ENCODE peak calls at places on chromosomes 7 and 10, in seven cellular contexts. P, K, F, I, W, L and O are unnamed samples.

GRCh38 chr7:100247152-100247757 is 27.5 kb downstream of the PVRIG start:
- DNase-seq in P (peak), K (peak), F (no peak), I (no peak), W (peak), L (no peak), O (no peak)

GRCh38 chr7:151452680-151453325 is 12.9 kb upstream of the CRYGN start:
- DNase-seq in P (no peak), K (no peak), F (no peak), I (no peak), W (no peak), L (no peak), O (no peak)

GRCh38 chr7:92955081-92955480 is 118.7 kb upstream of the CDK6 start:
- DNase-seq in P (no peak), K (no peak), F (no peak), I (no peak), W (no peak), L (no peak), O (no peak)

GRCh38 chr7:151157645-151158329 is 9.7 kb downstream of the GBX1 start:
- DNase-seq in P (no peak), K (no peak), F (no peak), I (no peak), W (no peak), L (no peak), O (no peak)

GRCh38 chr10:58641708-58642107 is 129.0 kb downstream of the BICC1 start:
- DNase-seq in P (peak), K (no peak), F (no peak), I (no peak), W (no peak), L (no peak), O (no peak)

GRCh38 chr7:118079369-118079768 is 104.6 kb upstream of the LSM8 start:
- DNase-seq in P (peak), K (no peak), F (no peak), I (no peak), W (no peak), L (no peak), O (no peak)

GRCh38 chr7:92680458-92680857 is 90.3 kb upstream of the FAM133B start:
- DNase-seq in P (peak), K (no peak), F (no peak), I (no peak), W (no peak), L (no peak), O (no peak)

GRCh38 chr7:112495820-112496462 is 15.2 kb downstream of the LSMEM1 start:
- DNase-seq in P (peak), K (peak), F (no peak), I (peak), W (peak), L (no peak), O (peak)

GRCh38 chr10:96501985-96502384 is 11.7 kb downstream of the TLL2 start:
- DNase-seq in P (peak), K (peak), F (no peak), I (no peak), W (no peak), L (no peak), O (no peak)

GRCh38 chr10:133277277-133277992 is 767 bp upstream of the ADAM8 start:
- DNase-seq in P (no peak), K (no peak), F (no peak), I (no peak), W (no peak), L (no peak), O (no peak)

GRCh38 chr10:79038841-79039201 is 29.9 kb upstream of the ZMIZ1 start:
- DNase-seq in P (no peak), K (peak), F (no peak), I (no peak), W (peak), L (no peak), O (peak)

GRCh38 chr10:104330168-104331117 is 7.8 kb downstream of the ITPRIP start:
- DNase-seq in P (peak), K (no peak), F (no peak), I (peak), W (no peak), L (no peak), O (no peak)

GRCh38 chr7:77800158-77800557 is 1.6 kb downstream of the PHTF2 start:
- DNase-seq in P (no peak), K (no peak), F (no peak), I (no peak), W (no peak), L (no peak), O (no peak)

GRCh38 chr10:43082087-43082486 is 5.2 kb downstream of the RET start:
- DNase-seq in P (no peak), K (peak), F (no peak), I (no peak), W (no peak), L (no peak), O (no peak)

GRCh38 chr7:130392456-130392860 is 12.2 kb downstream of the CPA1 start:
- DNase-seq in P (no peak), K (no peak), F (no peak), I (no peak), W (no peak), L (no peak), O (no peak)

GRCh38 chr7:159015081-159015893 is 129.4 kb downstream of the VIPR2 start:
- DNase-seq in P (no peak), K (peak), F (no peak), I (no peak), W (no peak), L (no peak), O (no peak)

GRCh38 chr10:45373783-45374450 is at the start of gene ALOX5:
- DNase-seq in P (peak), K (peak), F (peak), I (no peak), W (peak), L (peak), O (peak)

GRCh38 chr10:22505923-22506685 is 160.8 kb downstream of the SPAG6 start:
- DNase-seq in P (no peak), K (no peak), F (no peak), I (no peak), W (no peak), L (peak), O (no peak)

GRCh38 chr7:138712652-138713051 is 11.5 kb upstream of the SVOPL start:
- DNase-seq in P (no peak), K (no peak), F (no peak), I (no peak), W (no peak), L (no peak), O (no peak)

GRCh38 chr10:79164075-79164474 is 95.3 kb downstream of the ZMIZ1 start:
- DNase-seq in P (no peak), K (no peak), F (no peak), I (no peak), W (no peak), L (no peak), O (no peak)

GRCh38 chr7:98119257-98119918 is 12.7 kb downstream of the LMTK2 start:
- DNase-seq in P (peak), K (no peak), F (no peak), I (no peak), W (no peak), L (no peak), O (no peak)

GRCh38 chr7:112550468-112551060 is 69.8 kb downstream of the LSMEM1 start:
- DNase-seq in P (peak), K (no peak), F (no peak), I (peak), W (peak), L (no peak), O (no peak)

GRCh38 chr7:150993511-150993910 is 2.7 kb downstream of the NOS3 start:
- DNase-seq in P (no peak), K (no peak), F (no peak), I (no peak), W (no peak), L (no peak), O (no peak)

GRCh38 chr10:1169981-1170866 is 114.0 kb downstream of the WDR37 start:
- DNase-seq in P (no peak), K (no peak), F (no peak), I (no peak), W (no peak), L (no peak), O (no peak)

GRCh38 chr7:159004411-159004810 is 140.3 kb downstream of the VIPR2 start:
- DNase-seq in P (no peak), K (no peak), F (no peak), I (no peak), W (no peak), L (no peak), O (no peak)

GRCh38 chr7:142300689-142301088 is 42.8 kb upstream of the PRSS58 start:
- DNase-seq in P (peak), K (no peak), F (no peak), I (no peak), W (peak), L (no peak), O (no peak)

GRCh38 chr7:84190016-84190705 is 4.4 kb downstream of the SEMA3A start:
- DNase-seq in P (peak), K (no peak), F (no peak), I (no peak), W (no peak), L (no peak), O (no peak)

GRCh38 chr10:44369851-44370250 is 15.0 kb downstream of the CXCL12 start:
- DNase-seq in P (no peak), K (no peak), F (no peak), I (no peak), W (no peak), L (no peak), O (no peak)

GRCh38 chr7:132742152-132742551 is 165.9 kb upstream of the PLXNA4 start:
- DNase-seq in P (no peak), K (no peak), F (no peak), I (no peak), W (no peak), L (no peak), O (no peak)

GRCh38 chr7:27514861-27515260 is 147.8 kb downstream of the HIBADH start:
- DNase-seq in P (no peak), K (no peak), F (no peak), I (no peak), W (no peak), L (no peak), O (no peak)

GRCh38 chr10:14386202-14386593 is 55.5 kb upstream of the FRMD4A start:
- DNase-seq in P (no peak), K (no peak), F (no peak), I (no peak), W (no peak), L (peak), O (no peak)

GRCh38 chr7:38594931-38595330 is 36.2 kb downstream of the AMPH start:
- DNase-seq in P (no peak), K (no peak), F (no peak), I (no peak), W (no peak), L (no peak), O (no peak)

GRCh38 chr10:101939273-101939635 is 95.7 kb upstream of the KCNIP2 start:
- DNase-seq in P (no peak), K (no peak), F (no peak), I (no peak), W (no peak), L (no peak), O (no peak)

GRCh38 chr7:17646181-17646956 is 293.9 kb downstream of the SNX13 start:
- DNase-seq in P (peak), K (no peak), F (no peak), I (peak), W (no peak), L (no peak), O (no peak)

GRCh38 chr7:2863461-2864066 is 19.5 kb upstream of the GNA12 start:
- DNase-seq in P (peak), K (no peak), F (peak), I (peak), W (no peak), L (peak), O (no peak)

GRCh38 chr7:113968713-113969112 is 49.9 kb upstream of the PPP1R3A start:
- DNase-seq in P (no peak), K (no peak), F (no peak), I (no peak), W (no peak), L (no peak), O (no peak)

GRCh38 chr7:71871446-71871845 is 540.7 kb downstream of the CALN1 start:
- DNase-seq in P (no peak), K (no peak), F (no peak), I (no peak), W (no peak), L (no peak), O (no peak)

GRCh38 chr7:94250984-94251383 is 143.7 kb upstream of the COL1A2 start:
- DNase-seq in P (no peak), K (no peak), F (no peak), I (no peak), W (no peak), L (no peak), O (no peak)

GRCh38 chr7:42292991-42293521 is 56.0 kb upstream of the GLI3 start:
- DNase-seq in P (no peak), K (no peak), F (no peak), I (no peak), W (no peak), L (no peak), O (no peak)